ENCODE peak calls at places on chromosomes 5 and 9, in seven cellular contexts. Y is DND-41; F is A549; I is NCI-H1694 treated with DMSO at 0.1 percent for 48 hours; R is MCF 10A; Z is AML-193; W is activated naive CD4-positive, alpha-beta T cell. V is an unnamed sample.

GRCh38 chr5:141714542-141715303 is 32.7 kb upstream of the ARAP3 start:
- DNase-seq in Y (no peak), F (no peak), I (no peak), R (peak; percentile 72), Z (no peak), W (no peak), V (no peak)

GRCh38 chr5:112604741-112605390 is 132.8 kb upstream of the APC start:
- DNase-seq in Y (peak; percentile 25), F (no peak), I (peak; percentile 35), R (no peak), Z (peak; percentile 20), W (no peak), V (no peak)

GRCh38 chr5:139646912-139647391 is 1.2 kb upstream of the CXXC5 start:
- DNase-seq in Y (no peak), F (no peak), I (no peak), R (no peak), Z (no peak), W (no peak), V (no peak)

GRCh38 chr5:134458234-134458633 is 46.6 kb upstream of the CDKN2AIPNL start:
- DNase-seq in Y (no peak), F (no peak), I (no peak), R (peak; percentile 52), Z (no peak), W (no peak), V (peak; percentile 78)

GRCh38 chr5:23446436-23446835 is 61.0 kb upstream of the PRDM9 start:
- DNase-seq in Y (no peak), F (no peak), I (no peak), R (peak; percentile 89), Z (no peak), W (no peak), V (peak; percentile 3)

GRCh38 chr9:77188242-77188641 is 10.9 kb downstream of the VPS13A start:
- DNase-seq in Y (no peak), F (no peak), I (no peak), R (no peak), Z (no peak), W (no peak), V (no peak)

GRCh38 chr5:129629581-129629980 is 118.3 kb upstream of the MINAR2 start:
- DNase-seq in Y (no peak), F (no peak), I (no peak), R (no peak), Z (no peak), W (no peak), V (no peak)

GRCh38 chr9:135907446-135908333 is at the start of gene CAMSAP1:
- DNase-seq in Y (peak; percentile 90), F (peak; percentile 83), I (peak; percentile 76), R (peak; percentile 92), Z (peak; percentile 79), W (peak; percentile 90), V (peak; percentile 93)

GRCh38 chr5:96702503-96703383 is 40.6 kb downstream of the CAST start:
- DNase-seq in Y (no peak), F (peak; percentile 94), I (peak; percentile 50), R (peak; percentile 91), Z (no peak), W (peak; percentile 51), V (peak; percentile 97)

GRCh38 chr5:61283480-61283879 is 48.6 kb upstream of the ZSWIM6 start:
- DNase-seq in Y (no peak), F (no peak), I (no peak), R (no peak), Z (no peak), W (no peak), V (no peak)